ENCODE peak calls at places on chromosome 12, in four cellular contexts. C is HCT116, K is SK-N-SH, G is GM23338. P is an unnamed sample.

GRCh38 chr12:89544027-89544426 is 18.2 kb upstream of the POC1B start:
- DNase-seq in C (no peak), K (no peak), G (no peak), P (no peak)

GRCh38 chr12:27779416-27779815 is 617 bp upstream of the KLHL42 start:
- DNase-seq in C (no peak), K (peak; percentile 75), G (peak; percentile 41), P (no peak)

GRCh38 chr12:130357241-130357640 is 19.6 kb downstream of the PIWIL1 start:
- DNase-seq in C (no peak), K (no peak), G (no peak), P (no peak)

GRCh38 chr12:96120359-96121100 is 73.6 kb upstream of the ELK3 start:
- DNase-seq in C (no peak), K (peak; percentile 43), G (peak; percentile 30), P (no peak)

GRCh38 chr12:43903686-43904085 is 67.8 kb downstream of the TMEM117 start:
- DNase-seq in C (no peak), K (no peak), G (no peak), P (no peak)

GRCh38 chr12:100249936-100250335 is 16.9 kb downstream of the DEPDC4 start:
- DNase-seq in C (no peak), K (no peak), G (no peak), P (no peak)

GRCh38 chr12:69290545-69291277 is 51.3 kb downstream of the CPSF6 start:
- DNase-seq in C (peak; percentile 81), K (peak; percentile 66), G (peak; percentile 97), P (peak; percentile 67)

GRCh38 chr12:103771466-103771865 is 69.6 kb downstream of the NT5DC3 start:
- DNase-seq in C (no peak), K (peak; percentile 61), G (peak; percentile 82), P (no peak)

GRCh38 chr12:94710933-94711332 is 60.6 kb upstream of the TMCC3 start:
- DNase-seq in C (peak; percentile 43), K (peak; percentile 36), G (peak; percentile 73), P (no peak)

GRCh38 chr12:84741727-84742126 is 170.9 kb downstream of the SLC6A15 start:
- DNase-seq in C (no peak), K (no peak), G (no peak), P (no peak)

GRCh38 chr12:271165-271564 is 8.5 kb upstream of the SLC6A13 start:
- DNase-seq in C (no peak), K (no peak), G (no peak), P (no peak)

GRCh38 chr12:120960657-120961056 is 17.7 kb upstream of the HNF1A start:
- DNase-seq in C (no peak), K (no peak), G (no peak), P (no peak)

GRCh38 chr12:12181516-12181915 is 85.3 kb downstream of the LRP6 start:
- DNase-seq in C (no peak), K (no peak), G (no peak), P (no peak)

GRCh38 chr12:131353826-131354225 is 357.1 kb upstream of the SFSWAP start:
- DNase-seq in C (no peak), K (no peak), G (no peak), P (no peak)

GRCh38 chr12:4191642-4192041 is 81.9 kb upstream of the CCND2 start:
- DNase-seq in C (no peak), K (no peak), G (no peak), P (no peak)

GRCh38 chr12:6207254-6207942 is 7.2 kb downstream of the CD9 start:
- DNase-seq in C (no peak), K (no peak), G (no peak), P (peak; percentile 32)

GRCh38 chr12:22626429-22626828 is 1.5 kb downstream of the ETNK1 start:
- DNase-seq in C (no peak), K (no peak), G (no peak), P (no peak)

GRCh38 chr12:57475271-57476161 is 4.2 kb downstream of the ARHGAP9 start:
- DNase-seq in C (no peak), K (peak; percentile 80), G (peak; percentile 69), P (no peak)

GRCh38 chr12:52906049-52906645 is 1.3 kb upstream of the KRT8 start:
- DNase-seq in C (no peak), K (no peak), G (no peak), P (peak; percentile 91)

GRCh38 chr12:27534060-27534764 is 10.2 kb downstream of the PPFIBP1 start:
- DNase-seq in C (no peak), K (no peak), G (no peak), P (no peak)

GRCh38 chr12:38456769-38457168 is 140.2 kb downstream of the ALG10B start:
- DNase-seq in C (no peak), K (no peak), G (no peak), P (no peak)

GRCh38 chr12:58916891-58917570 is 3.3 kb downstream of the LRIG3 start:
- DNase-seq in C (no peak), K (no peak), G (no peak), P (no peak)

GRCh38 chr12:20657496-20657895 is 37.6 kb upstream of the SLCO1C1 start:
- DNase-seq in C (no peak), K (no peak), G (no peak), P (no peak)

GRCh38 chr12:112894128-112894527 is 12.6 kb upstream of the OAS1 start:
- DNase-seq in C (no peak), K (no peak), G (no peak), P (no peak)

GRCh38 chr12:124592481-124593160 is 25.2 kb upstream of the NCOR2 start:
- DNase-seq in C (no peak), K (no peak), G (no peak), P (no peak)

GRCh38 chr12:75699251-75699650 is 187.8 kb upstream of the KRR1 start:
- DNase-seq in C (no peak), K (no peak), G (no peak), P (no peak)
- H3K27ac ChIP-seq in C (peak overlapping the region; percentile 100), K (no peak overlapping the region), G (no peak overlapping the region), P (no peak overlapping the region)

GRCh38 chr12:31950492-31950891 is 8.7 kb upstream of the RESF1 start:
- DNase-seq in C (no peak), K (no peak), G (no peak), P (no peak)
- H3K9me2 ChIP-seq in C (no peaks in the 10 kb centered on the region), K (no peaks in the 10 kb centered on the region), G (peaks cover 9% of the 10 kb centered on the region), P (no peaks in the 10 kb centered on the region)

DNA sequence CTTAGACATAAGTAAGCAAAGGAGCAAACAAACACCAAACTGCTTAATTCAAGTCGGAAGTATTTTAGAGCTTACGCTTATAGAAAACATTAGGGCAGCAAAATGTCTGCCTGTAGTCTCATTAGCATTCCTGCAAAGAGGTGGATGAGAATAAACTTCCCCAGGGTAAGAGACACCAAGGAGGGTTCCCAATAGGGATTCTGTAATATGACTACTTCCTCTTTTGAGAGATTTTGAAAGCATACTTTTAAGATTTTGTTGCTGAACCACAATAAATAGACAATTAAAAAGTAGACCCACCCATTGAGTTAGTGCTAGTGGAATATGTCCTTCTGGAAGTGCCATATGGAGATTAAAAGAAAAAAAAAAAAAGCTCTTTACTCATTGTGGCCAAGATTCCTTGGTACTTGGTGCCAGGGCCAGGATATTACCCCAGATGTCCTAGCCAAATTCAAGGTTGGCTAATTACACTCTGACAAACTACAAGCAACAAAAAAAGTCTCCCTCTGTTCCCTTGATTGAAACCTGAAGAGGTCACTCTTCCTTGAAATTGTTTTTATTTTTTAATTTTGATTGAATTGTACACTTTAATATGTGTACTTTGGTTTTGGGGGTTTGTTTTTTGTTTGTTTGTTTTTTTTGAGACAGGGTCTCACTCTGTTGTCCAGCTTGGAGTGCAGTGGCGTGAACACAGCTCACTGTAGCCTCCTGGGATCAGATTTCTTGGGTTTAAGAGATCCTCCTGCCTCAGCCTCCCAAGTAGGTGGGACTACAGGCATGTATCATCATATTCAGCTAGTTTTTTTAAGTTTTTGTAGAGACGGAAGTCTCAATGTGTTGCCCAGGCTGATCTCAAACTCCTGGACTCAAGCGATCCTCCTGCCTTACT is 8.7 kb downstream of the CLIP1 start:
- DNase-seq in C (no peak), K (no peak), G (no peak), P (no peak)
- H3K27ac ChIP-seq in C (no peak overlapping the region), K (no peak overlapping the region), G (no peak overlapping the region), P (peak overlapping the region; percentile 15)

GRCh38 chr12:49417558-49417957 is 50.3 kb downstream of the SPATS2 start:
- DNase-seq in C (no peak), K (no peak), G (no peak), P (no peak)
- H3K9me2 ChIP-seq in C (no peaks in the 10 kb centered on the region), K (no peaks in the 10 kb centered on the region), G (no peaks in the 10 kb centered on the region), P (no peaks in the 10 kb centered on the region)

GRCh38 chr12:7512528-7512927 is 9.0 kb upstream of the CD163 start:
- DNase-seq in C (peak; percentile 38), K (no peak), G (peak; percentile 11), P (no peak)
- H3K27ac ChIP-seq in C (no peak overlapping the region), K (no peak overlapping the region), G (no peak overlapping the region), P (no peak overlapping the region)

GRCh38 chr12:25692115-25693035 is 139.3 kb upstream of the LMNTD1 start:
- DNase-seq in C (no peak), K (no peak), G (peak; percentile 12), P (no peak)

GRCh38 chr12:25694072-25694471 is 141.0 kb upstream of the LMNTD1 start:
- DNase-seq in C (no peak), K (peak; percentile 53), G (no peak), P (no peak)

GRCh38 chr12:25691865-25692114 is 138.7 kb upstream of the LMNTD1 start:
- DNase-seq in C (no peak), K (no peak), G (no peak), P (no peak)

GRCh38 chr12:25689996-25690501 is 137.0 kb upstream of the LMNTD1 start:
- DNase-seq in C (no peak), K (peak; percentile 79), G (no peak), P (no peak)

GRCh38 chr12:25690996-25691864 is 138.1 kb upstream of the LMNTD1 start:
- DNase-seq in C (no peak), K (no peak), G (peak; percentile 2), P (no peak)
- H3K9me2 ChIP-seq in C (no peaks in the 10 kb centered on the region), K (no peaks in the 10 kb centered on the region), G (no peaks in the 10 kb centered on the region), P (no peaks in the 10 kb centered on the region)

P was measured in PC-9.